ENCODE peak calls at places on chromosomes 4 and X, in seven cellular contexts. U, A, G, V, O, K and Z are unnamed samples.

GRCh38 chr4:166902941-166903340 is 331.4 kb downstream of the SPOCK3 start:
- DNase-seq in U (no peak), A (no peak), G (no peak), V (no peak), O (no peak), K (no peak), Z (no peak)

GRCh38 chrX:6383911-6384310 is 151.0 kb downstream of the VCX3A start:
- DNase-seq in U (no peak), A (no peak), G (no peak), V (no peak), O (no peak), K (no peak), Z (no peak)

GRCh38 chrX:368811-369562 is 17.7 kb downstream of the PPP2R3B start:
- DNase-seq in U (no peak), A (no peak), G (no peak), V (peak), O (no peak), K (no peak), Z (no peak)

GRCh38 chr4:145825255-145825654 is 113.4 kb downstream of the ZNF827 start:
- DNase-seq in U (no peak), A (no peak), G (no peak), V (no peak), O (no peak), K (no peak), Z (no peak)

GRCh38 chr4:186570193-186570996 is 15.0 kb upstream of the MTNR1A start:
- DNase-seq in U (no peak), A (no peak), G (no peak), V (peak), O (no peak), K (peak), Z (no peak)

GRCh38 chrX:130378008-130378669 is 7.3 kb downstream of the GPR119 start:
- DNase-seq in U (no peak), A (no peak), G (no peak), V (no peak), O (no peak), K (no peak), Z (no peak)

GRCh38 chr4:170721812-170722373 is 632.1 kb upstream of the AADAT start:
- DNase-seq in U (no peak), A (no peak), G (no peak), V (no peak), O (no peak), K (no peak), Z (no peak)

GRCh38 chrX:106168107-106168506 is at the start of gene PWWP3B:
- DNase-seq in U (peak), A (no peak), G (peak), V (peak), O (peak), K (no peak), Z (no peak)

GRCh38 chr4:124105212-124105611 is 607.3 kb downstream of the ANKRD50 start:
- DNase-seq in U (no peak), A (no peak), G (no peak), V (peak), O (no peak), K (no peak), Z (no peak)

GRCh38 chr4:62302710-62303109 is 1102.6 kb downstream of the ADGRL3 start:
- DNase-seq in U (no peak), A (no peak), G (no peak), V (no peak), O (no peak), K (no peak), Z (no peak)

GRCh38 chr4:40998680-40999358 is 215.5 kb downstream of the APBB2 start:
- DNase-seq in U (no peak), A (no peak), G (no peak), V (peak), O (no peak), K (no peak), Z (no peak)

GRCh38 chr4:14744346-14744745 is 257.9 kb upstream of the CPEB2 start:
- DNase-seq in U (no peak), A (no peak), G (no peak), V (no peak), O (no peak), K (no peak), Z (no peak)

GRCh38 chrX:39650883-39651282 is 446.9 kb downstream of the BCOR start:
- DNase-seq in U (no peak), A (no peak), G (no peak), V (no peak), O (no peak), K (no peak), Z (no peak)

GRCh38 chr4:7074423-7074822 is 6.6 kb upstream of the GRPEL1 start:
- DNase-seq in U (no peak), A (no peak), G (no peak), V (peak), O (no peak), K (no peak), Z (no peak)

GRCh38 chr4:70839537-70840093 is at the start of gene GRSF1:
- DNase-seq in U (peak), A (peak), G (peak), V (peak), O (peak), K (peak), Z (peak)

GRCh38 chr4:4388836-4389575 is 2.1 kb downstream of the NSG1 start:
- DNase-seq in U (no peak), A (no peak), G (no peak), V (no peak), O (no peak), K (no peak), Z (no peak)

GRCh38 chr4:109332926-109333464 is 30.5 kb upstream of the COL25A1 start:
- DNase-seq in U (no peak), A (no peak), G (no peak), V (peak), O (peak), K (no peak), Z (no peak)

GRCh38 chrX:74372272-74372671 is 49.0 kb upstream of the SLC16A2 start:
- DNase-seq in U (no peak), A (no peak), G (no peak), V (no peak), O (no peak), K (no peak), Z (no peak)

GRCh38 chr4:76003015-76003414 is 4.3 kb downstream of the CXCL9 start:
- DNase-seq in U (no peak), A (no peak), G (no peak), V (no peak), O (no peak), K (no peak), Z (no peak)

GRCh38 chr4:609400-610050 is 15.8 kb upstream of the PDE6B start:
- DNase-seq in U (no peak), A (no peak), G (no peak), V (no peak), O (no peak), K (no peak), Z (no peak)

GRCh38 chr4:95355021-95355420 is 193.8 kb downstream of the UNC5C start:
- DNase-seq in U (no peak), A (no peak), G (no peak), V (no peak), O (no peak), K (no peak), Z (no peak)

GRCh38 chr4:15427126-15427525 is 707 bp upstream of the C1QTNF7 start:
- DNase-seq in U (no peak), A (no peak), G (no peak), V (no peak), O (no peak), K (no peak), Z (no peak)

GRCh38 chr4:16824278-16824806 is 74.1 kb downstream of the LDB2 start:
- DNase-seq in U (no peak), A (no peak), G (no peak), V (no peak), O (no peak), K (no peak), Z (no peak)

GRCh38 chr4:1060121-1060520 is 48.7 kb downstream of the FGFRL1 start:
- DNase-seq in U (no peak), A (no peak), G (no peak), V (no peak), O (no peak), K (no peak), Z (no peak)

GRCh38 chr4:164956766-164957643 is 20.5 kb downstream of the TRIM61 start:
- DNase-seq in U (peak), A (peak), G (no peak), V (peak), O (no peak), K (no peak), Z (peak)

GRCh38 chr4:117479673-117480072 is 394.3 kb upstream of the TRAM1L1 start:
- DNase-seq in U (no peak), A (no peak), G (no peak), V (no peak), O (no peak), K (no peak), Z (no peak)

GRCh38 chrX:123450217-123450616 is 266.1 kb downstream of the GRIA3 start:
- DNase-seq in U (no peak), A (no peak), G (no peak), V (peak), O (peak), K (no peak), Z (no peak)

GRCh38 chrX:32673193-32673592 is 538.2 kb downstream of the DMD start:
- DNase-seq in U (no peak), A (no peak), G (no peak), V (no peak), O (no peak), K (no peak), Z (no peak)

GRCh38 chr4:54227261-54228063 is 1.6 kb upstream of the PDGFRA start:
- DNase-seq in U (no peak), A (no peak), G (peak), V (peak), O (peak), K (no peak), Z (no peak)

GRCh38 chrX:56564182-56564885 is 907 bp downstream of the UBQLN2 start:
- DNase-seq in U (peak), A (no peak), G (no peak), V (peak), O (no peak), K (peak), Z (no peak)

GRCh38 chr4:6641971-6642320 is 1.5 kb downstream of the MRFAP1 start:
- DNase-seq in U (no peak), A (no peak), G (no peak), V (no peak), O (no peak), K (no peak), Z (no peak)

GRCh38 chr4:98510757-98511517 is 147.5 kb downstream of the TSPAN5 start:
- DNase-seq in U (no peak), A (no peak), G (no peak), V (peak), O (no peak), K (peak), Z (no peak)

GRCh38 chr4:53716011-53716410 is 124.7 kb upstream of the LNX1 start:
- DNase-seq in U (no peak), A (no peak), G (no peak), V (peak), O (no peak), K (no peak), Z (no peak)

GRCh38 chrX:97685753-97686152 is 802.0 kb downstream of the RPA4 start:
- DNase-seq in U (peak), A (no peak), G (peak), V (peak), O (peak), K (no peak), Z (peak)

GRCh38 chrX:121746105-121746504 is 698.7 kb downstream of the GLUD2 start:
- DNase-seq in U (no peak), A (no peak), G (no peak), V (no peak), O (no peak), K (no peak), Z (no peak)

GRCh38 chrX:11470231-11470630 is 177.0 kb downstream of the AMELX start:
- DNase-seq in U (peak), A (no peak), G (no peak), V (peak), O (no peak), K (no peak), Z (no peak)

GRCh38 chrX:132468454-132468853 is 20.4 kb downstream of the MBNL3 start:
- DNase-seq in U (no peak), A (no peak), G (no peak), V (no peak), O (no peak), K (no peak), Z (no peak)

GRCh38 chr4:137923494-137923893 is 318.7 kb downstream of the SLC7A11 start:
- DNase-seq in U (no peak), A (no peak), G (no peak), V (no peak), O (no peak), K (no peak), Z (no peak)

GRCh38 chrX:124239911-124240310 is 92.5 kb upstream of the TEX13D start:
- DNase-seq in U (no peak), A (no peak), G (no peak), V (no peak), O (no peak), K (no peak), Z (no peak)